ENCODE peak calls at places on chromosomes 4 and X, in four cellular contexts. N is amniotic stem cell, K is breast epithelium, B is mucosa of descending colon. Q is an unnamed sample.

GRCh38 chr4:3442959-3443749 is 1.4 kb downstream of the HGFAC start:
- DNase-seq in K (no peak), N (no peak), B (peak), Q (no peak)

GRCh38 chr4:7759221-7759620 is 180.4 kb downstream of the AFAP1 start:
- DNase-seq in K (no peak), B (no peak), N (no peak), Q (no peak)

GRCh38 chrX:30612250-30612655 is 34.7 kb upstream of the TASL start:
- DNase-seq in N (no peak), B (no peak), K (no peak), Q (no peak)

GRCh38 chr4:88531549-88531948 is 8.0 kb upstream of the PYURF start:
- DNase-seq in K (no peak), N (no peak), B (no peak), Q (no peak)

GRCh38 chr4:73869130-73870055 is at the start of gene CXCL1:
- DNase-seq in N (no peak), B (peak), K (no peak), Q (no peak)

GRCh38 chr4:95170176-95170575 is 378.6 kb downstream of the UNC5C start:
- DNase-seq in B (no peak), N (no peak), K (no peak), Q (no peak)

GRCh38 chr4:76802546-76803021 is 95.4 kb downstream of the SOWAHB start:
- DNase-seq in K (no peak), N (no peak), B (no peak), Q (no peak)

GRCh38 chr4:138461065-138461464 is 218.9 kb upstream of the SLC7A11 start:
- DNase-seq in B (no peak), K (no peak), N (no peak), Q (no peak)

GRCh38 chrX:154019061-154019621 is 561 bp downstream of the IRAK1 start:
- DNase-seq in N (no peak), K (no peak), B (peak), Q (no peak)

GRCh38 chrX:68175569-68175968 is 257.7 kb downstream of the OPHN1 start:
- DNase-seq in B (no peak), N (no peak), K (no peak), Q (no peak)

GRCh38 chrX:66489339-66489738 is 149.5 kb downstream of the EDA2R start:
- DNase-seq in K (no peak), N (no peak), B (no peak), Q (no peak)

GRCh38 chr4:1043658-1044468 is 32.4 kb downstream of the FGFRL1 start:
- DNase-seq in K (peak), N (peak), B (peak), Q (peak)

GRCh38 chrX:130091976-130092522 is 18.2 kb downstream of the ELF4 start:
- DNase-seq in B (peak), N (no peak), K (no peak), Q (no peak)

GRCh38 chr4:125689839-125690238 is 375.1 kb downstream of the FAT4 start:
- DNase-seq in B (no peak), K (no peak), N (no peak), Q (no peak)

GRCh38 chr4:33714971-33715370 is 2529.3 kb downstream of the ARAP2 start:
- DNase-seq in B (no peak), K (no peak), N (no peak), Q (no peak)

Q was measured in BJ.